ENCODE peak calls at places on chromosome 11, in eight cellular contexts. C, F, O, A, U, I, L and V are unnamed samples. For H3K4me1, the result is how much of the 10 kb centered on the place peaks cover.

GRCh38 chr11:16195659-16196058 is 160.7 kb downstream of the SOX6 start:
- DNase-seq in O (no peak), C (no peak), F (no peak), I (no peak), U (peak), A (no peak), L (no peak), V (no peak)

GRCh38 chr11:29634744-29635143 is 382.1 kb downstream of the KCNA4 start:
- DNase-seq in C (no peak), I (no peak), U (no peak), A (no peak), L (peak), F (no peak), O (no peak), V (no peak)

GRCh38 chr11:117606211-117606610 is 190.8 kb downstream of the DSCAML1 start:
- DNase-seq in I (no peak), U (no peak), F (no peak), L (peak), A (no peak), O (no peak), C (no peak), V (no peak)

GRCh38 chr11:6737872-6738466 is 33.8 kb downstream of the OR2AG2 start:
- DNase-seq in I (no peak), A (peak), O (no peak), F (peak), U (peak), L (peak), C (peak), V (peak)

GRCh38 chr11:117464778-117465177 is 137.1 kb downstream of the CEP164 start:
- DNase-seq in O (no peak), U (no peak), I (no peak), L (no peak), A (no peak), F (no peak), C (no peak), V (no peak)

GRCh38 chr11:119450590-119450989 is 27.6 kb upstream of the THY1 start:
- DNase-seq in F (no peak), I (no peak), O (no peak), C (no peak), U (no peak), A (no peak), L (no peak), V (no peak)

GRCh38 chr11:706439-706956 is 467 bp downstream of the EPS8L2 start:
- DNase-seq in L (no peak), A (no peak), F (peak), U (peak), I (peak), O (no peak), C (peak), V (no peak)

GRCh38 chr11:114685097-114685496 is 6.8 kb downstream of the NXPE2 start:
- DNase-seq in L (no peak), O (no peak), C (no peak), A (no peak), I (no peak), U (no peak), F (no peak), V (no peak)

GRCh38 chr11:15901046-15901445 is 455.3 kb downstream of the SOX6 start:
- DNase-seq in F (peak), A (peak), I (no peak), C (peak), U (no peak), L (no peak), O (no peak), V (no peak)

GRCh38 chr11:70027451-70027850 is 50.7 kb upstream of the ANO1 start:
- DNase-seq in C (no peak), O (no peak), F (no peak), I (no peak), A (no peak), U (no peak), L (no peak), V (no peak)

GRCh38 chr11:94740975-94741707 is 27.0 kb upstream of the AMOTL1 start:
- DNase-seq in L (peak), C (peak), I (peak), A (peak), U (peak), F (peak), O (peak), V (no peak)

GRCh38 chr11:69013009-69013951 is at the start of gene MRGPRF:
- DNase-seq in C (peak), I (peak), A (no peak), F (peak), U (peak), O (no peak), L (peak), V (peak)

GRCh38 chr11:62879554-62879953 is 1.1 kb upstream of the SLC3A2 start:
- DNase-seq in O (no peak), U (no peak), A (no peak), L (peak), F (no peak), C (no peak), I (peak), V (peak)

GRCh38 chr11:61626580-61627380 is 45.9 kb upstream of the SYT7 start:
- DNase-seq in L (peak), F (peak), U (peak), A (peak), O (no peak), I (no peak), C (peak), V (peak)

GRCh38 chr11:65150513-65151271 is 16.4 kb upstream of the SYVN1 start:
- DNase-seq in L (no peak), C (peak), O (no peak), U (peak), F (peak), A (no peak), I (peak), V (peak)

GRCh38 chr11:13376402-13376801 is 86.6 kb downstream of the BTBD10 start:
- DNase-seq in A (no peak), C (no peak), U (no peak), O (no peak), F (no peak), I (no peak), L (no peak), V (no peak)

GRCh38 chr11:69007978-69008381 is 5.1 kb downstream of the MRGPRF start:
- DNase-seq in I (no peak), A (no peak), U (no peak), C (no peak), O (no peak), L (no peak), F (peak), V (no peak)

GRCh38 chr11:114226283-114226859 is 69.8 kb upstream of the NNMT start:
- DNase-seq in I (no peak), F (no peak), O (no peak), L (no peak), U (no peak), C (no peak), A (no peak), V (no peak)

GRCh38 chr11:115930886-115931537 is 426.8 kb upstream of the CADM1 start:
- DNase-seq in O (no peak), U (no peak), A (no peak), I (no peak), F (no peak), C (no peak), L (no peak), V (no peak)

GRCh38 chr11:96215094-96215782 is 127.8 kb downstream of the MAML2 start:
- DNase-seq in L (no peak), C (no peak), U (peak), O (no peak), I (no peak), F (no peak), A (no peak), V (no peak)

GRCh38 chr11:107508201-107508857 is 50.7 kb upstream of the CWF19L2 start:
- DNase-seq in L (no peak), A (no peak), O (no peak), I (no peak), C (no peak), F (no peak), U (no peak), V (no peak)

GRCh38 chr11:67472882-67473281 is 3.8 kb upstream of the TMEM134 start:
- DNase-seq in A (no peak), F (no peak), U (no peak), L (no peak), O (no peak), C (no peak), I (no peak), V (no peak)

GRCh38 chr11:67468835-67469811 is at the start of gene TMEM134:
- DNase-seq in U (peak), I (peak), A (peak), L (peak), O (peak), C (peak), F (peak), V (peak)

GRCh38 chr11:67468056-67468455 is 995 bp downstream of the TMEM134 start:
- DNase-seq in L (no peak), F (peak), O (no peak), C (no peak), I (no peak), A (no peak), U (peak), V (peak)

GRCh38 chr11:67468509-67468834 is 579 bp downstream of the TMEM134 start:
- DNase-seq in U (no peak), O (no peak), A (no peak), I (no peak), C (no peak), L (peak), F (no peak), V (no peak)

GRCh38 chr11:67470337-67471002 is 1.4 kb upstream of the TMEM134 start:
- DNase-seq in I (no peak), O (no peak), U (no peak), A (no peak), L (no peak), F (no peak), C (no peak), V (no peak)
- H3K4me1 ChIP-seq in I (under half), O (under half), U (under half), A (under half), L (under half), F (under half), C (under half), V (under half)

GRCh38 chr11:112185883-112186282 is 10.6 kb downstream of the BCO2 start:
- DNase-seq in U (no peak), I (no peak), F (no peak), L (no peak), O (no peak), A (no peak), C (no peak), V (no peak)
- H3K27ac ChIP-seq in U (no peak), I (peak), F (no peak), L (no peak), O (no peak), A (peak), C (no peak), V (peak)

GRCh38 chr11:72704028-72704782 is 30.0 kb upstream of the PDE2A start:
- DNase-seq in F (no peak), A (no peak), C (no peak), U (no peak), O (no peak), L (no peak), I (no peak), V (no peak)
- H3K4me1 ChIP-seq in F (under half), A (under half), C (under half), U (under half), O (under half), L (under half), I (under half), V (under half)

GRCh38 chr11:86064236-86064803 is 4.6 kb downstream of the PICALM start:
- DNase-seq in I (no peak), L (no peak), A (no peak), F (no peak), C (peak), U (peak), O (no peak), V (no peak)

GRCh38 chr11:86066606-86067229 is 2.2 kb downstream of the PICALM start:
- DNase-seq in O (no peak), A (no peak), I (no peak), C (no peak), L (no peak), U (no peak), F (no peak), V (no peak)

GRCh38 chr11:86068138-86068861 is 584 bp downstream of the PICALM start:
- DNase-seq in A (peak), U (peak), I (peak), O (peak), C (peak), L (peak), F (peak), V (peak)

GRCh38 chr11:86067230-86068137 is 1.4 kb downstream of the PICALM start:
- DNase-seq in F (peak), U (peak), L (no peak), I (no peak), C (no peak), A (peak), O (no peak), V (no peak)

GRCh38 chr11:86066033-86066432 is 2.9 kb downstream of the PICALM start:
- DNase-seq in O (no peak), I (no peak), L (no peak), U (no peak), F (no peak), A (no peak), C (no peak), V (no peak)
- H3K27ac ChIP-seq in O (no peak), I (peak), L (no peak), U (no peak), F (peak), A (peak), C (no peak), V (no peak)